ENCODE peak calls at places on chromosomes 13 and 19, in nine cellular contexts. L, F, B, K, V, H, C, G and X are unnamed samples.

GRCh38 chr13:68927387-68928026 is 1180.1 kb upstream of the ATXN8OS start:
- DNase-seq in F (peak; percentile 60), L (peak; percentile 52), G (no peak), K (peak; percentile 3), C (no peak), V (peak; percentile 68), B (peak; percentile 25), H (no peak), X (peak; percentile 60)

GRCh38 chr19:28289294-28290063 is 923.5 kb downstream of the UQCRFS1 start:
- DNase-seq in G (no peak), V (no peak), C (no peak), K (peak; percentile 1), F (no peak), B (no peak), H (peak; percentile 18), L (no peak), X (no peak)

GRCh38 chr19:48963371-48964204 is 1.5 kb upstream of the FTL start:
- DNase-seq in H (no peak), C (peak; percentile 33), F (peak; percentile 43), G (peak; percentile 92), V (peak; percentile 55), K (peak; percentile 56), L (peak; percentile 30), B (peak; percentile 78), X (peak; percentile 68)

GRCh38 chr19:24033962-24034342 is 53.0 kb upstream of the ZNF254 start:
- DNase-seq in L (peak; percentile 21), F (peak; percentile 53), G (peak; percentile 26), H (peak; percentile 65), K (peak; percentile 62), V (peak; percentile 69), B (peak; percentile 77), C (peak; percentile 16), X (peak; percentile 81)

GRCh38 chr13:31121327-31122140 is 40.2 kb downstream of the HSPH1 start:
- DNase-seq in K (no peak), C (no peak), G (no peak), B (no peak), F (no peak), H (no peak), L (no peak), V (no peak), X (no peak)

GRCh38 chr13:82323101-82323500 is 1559.2 kb downstream of the SLITRK1 start:
- DNase-seq in V (no peak), B (no peak), L (no peak), H (no peak), C (no peak), G (no peak), K (no peak), F (peak; percentile 9), X (peak; percentile 51)

GRCh38 chr19:43639507-43640423 is at the start of gene CADM4:
- DNase-seq in B (no peak), L (peak; percentile 50), V (peak; percentile 71), K (no peak), C (no peak), F (no peak), H (no peak), G (no peak), X (no peak)

GRCh38 chr13:90696656-90697055 is 650.8 kb upstream of the MIR17HG start:
- DNase-seq in H (peak; percentile 16), K (peak; percentile 65), B (no peak), G (no peak), V (no peak), L (no peak), C (no peak), F (peak; percentile 67), X (peak; percentile 61)

GRCh38 chr13:29310806-29311205 is 284.7 kb downstream of the SLC7A1 start:
- DNase-seq in L (no peak), K (no peak), G (no peak), H (no peak), C (no peak), V (no peak), F (no peak), B (no peak), X (no peak)

GRCh38 chr13:47796816-47797215 is 204.3 kb downstream of the SUCLA2 start:
- DNase-seq in H (no peak), C (no peak), L (no peak), B (no peak), F (no peak), G (no peak), V (peak; percentile 5), K (no peak), X (no peak)

GRCh38 chr19:32870154-32870573 is 597 bp upstream of the SLC7A9 start:
- DNase-seq in V (no peak), B (no peak), K (no peak), C (no peak), G (no peak), H (no peak), F (no peak), L (no peak), X (no peak)

GRCh38 chr19:13952154-13953020 is at the start of gene DCAF15:
- DNase-seq in G (peak; percentile 98), B (peak; percentile 100), F (peak; percentile 100), H (peak; percentile 99), C (peak; percentile 97), L (peak; percentile 99), K (peak; percentile 97), V (peak; percentile 100), X (peak; percentile 100)

GRCh38 chr13:111429064-111429558 is 108.7 kb downstream of the TEX29 start:
- DNase-seq in C (no peak), V (peak; percentile 67), G (peak; percentile 48), B (peak; percentile 51), K (peak; percentile 21), F (peak; percentile 47), H (peak; percentile 4), L (peak; percentile 65), X (peak; percentile 7)

GRCh38 chr19:9407827-9408226 is 27.5 kb downstream of the ZNF266 start:
- DNase-seq in K (no peak), H (no peak), V (no peak), L (no peak), B (no peak), G (no peak), F (no peak), C (no peak), X (no peak)

DNA sequence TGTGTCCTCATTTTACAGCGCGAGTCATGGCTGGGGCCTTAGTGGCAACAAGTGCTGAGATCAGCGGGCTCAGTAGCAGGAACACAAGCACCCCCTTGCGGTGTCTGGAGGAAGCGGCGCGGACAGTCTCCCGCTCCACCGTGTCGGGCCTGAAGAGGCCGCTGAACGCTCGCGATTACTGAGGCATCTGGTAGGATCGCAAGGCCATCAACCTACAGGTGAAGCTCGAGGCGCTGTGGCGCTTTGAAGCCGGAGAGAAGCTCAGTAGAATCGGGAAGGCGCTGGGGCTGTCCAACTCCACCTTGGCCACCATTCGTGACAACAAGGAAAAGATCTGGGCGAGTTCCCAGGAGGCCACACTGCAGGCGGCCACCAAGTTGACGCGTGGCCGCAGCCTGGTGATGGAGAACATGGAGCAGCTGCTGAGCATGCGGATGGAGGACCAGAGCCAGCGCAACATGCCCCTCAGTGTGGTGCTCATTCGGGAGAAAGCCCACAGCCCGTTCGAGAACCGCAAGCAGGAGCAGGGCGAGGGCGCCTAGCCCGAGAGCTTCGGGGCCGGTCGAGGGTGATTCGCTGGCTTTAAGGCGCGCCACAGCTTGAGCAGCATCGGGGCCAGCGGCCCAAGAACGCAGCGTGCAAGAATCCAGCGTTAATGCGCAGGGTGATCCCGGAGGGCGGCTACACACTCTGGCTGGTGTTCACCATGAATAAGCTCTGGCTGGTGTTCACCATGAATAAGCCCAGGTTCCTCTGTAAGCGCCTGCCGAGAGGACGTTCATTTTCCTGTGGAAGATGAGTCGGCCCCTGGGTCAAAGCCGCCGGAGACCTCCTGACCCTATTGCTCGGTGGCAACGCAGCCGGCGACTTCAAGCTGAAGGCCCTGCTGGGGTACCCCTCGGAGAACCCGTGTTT is 8.3 kb upstream of the MZF1 start:
- DNase-seq in K (peak; percentile 68), F (peak; percentile 85), C (peak; percentile 45), B (peak; percentile 88), G (peak; percentile 63), V (peak; percentile 94), H (peak; percentile 72), L (peak; percentile 82), X (peak; percentile 88)
- TF ChIP-seq CTCF in K (peak; percentile 95), F (peak; percentile 99), C (peak; percentile 89), B (peak; percentile 93), G (peak; percentile 85), V (peak; percentile 98), H (peak; percentile 95), L (peak; percentile 87), X (peak; percentile 89)

GRCh38 chr19:18660051-18660910 is 23.2 kb upstream of the CRTC1 start:
- DNase-seq in V (no peak), H (no peak), G (peak; percentile 66), B (peak; percentile 97), L (no peak), C (peak; percentile 53), K (no peak), F (no peak), X (no peak)
- H3K4me3 ChIP-seq in V (no peak overlapping the region), H (no peak overlapping the region), G (peak overlapping the region; percentile 21), B (no peak overlapping the region), L (no peak overlapping the region), C (peak overlapping the region; percentile 43), K (no peak overlapping the region), F (no peak overlapping the region), X (no peak overlapping the region)

DNA sequence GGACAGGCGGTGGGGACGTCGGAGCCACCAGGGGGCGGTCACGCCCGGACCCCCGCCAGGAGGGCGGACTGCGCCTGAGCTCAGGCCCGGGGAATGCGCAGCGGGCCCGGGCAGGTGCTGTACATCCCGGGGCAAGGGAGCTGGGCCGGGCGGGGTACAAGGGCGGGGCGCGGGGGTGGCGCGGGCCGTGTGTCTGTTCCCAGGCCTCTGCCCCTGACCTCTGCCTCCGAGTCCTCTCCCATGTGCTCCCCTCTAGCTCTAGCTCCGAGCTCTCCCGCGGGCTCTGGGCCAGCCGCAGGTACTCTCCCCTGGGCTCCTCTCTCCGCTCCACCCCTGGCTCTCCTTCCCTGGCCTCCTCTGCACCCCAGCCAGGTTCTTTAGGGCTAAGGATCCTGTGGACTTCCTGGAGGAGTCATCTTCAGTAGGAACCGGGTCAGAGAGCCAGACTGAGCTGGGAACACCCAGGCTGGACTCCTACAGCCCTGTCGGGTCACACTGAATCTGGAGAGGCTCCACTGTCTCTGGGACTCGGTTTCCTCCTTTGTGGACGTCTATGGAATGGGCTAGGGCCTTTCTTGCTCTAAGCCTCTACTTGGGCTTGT is 2.3 kb downstream of the PPP1R13L start:
- DNase-seq in V (peak; percentile 80), L (no peak), B (no peak), G (peak; percentile 96), F (no peak), K (peak; percentile 70), C (no peak), H (peak; percentile 78), X (peak; percentile 90)
- TF ChIP-seq CTCF in V (no peak), L (no peak), B (no peak), G (peak; percentile 83), F (no peak), K (peak; percentile 76), C (peak; percentile 46), H (peak; percentile 82), X (peak; percentile 57)

DNA sequence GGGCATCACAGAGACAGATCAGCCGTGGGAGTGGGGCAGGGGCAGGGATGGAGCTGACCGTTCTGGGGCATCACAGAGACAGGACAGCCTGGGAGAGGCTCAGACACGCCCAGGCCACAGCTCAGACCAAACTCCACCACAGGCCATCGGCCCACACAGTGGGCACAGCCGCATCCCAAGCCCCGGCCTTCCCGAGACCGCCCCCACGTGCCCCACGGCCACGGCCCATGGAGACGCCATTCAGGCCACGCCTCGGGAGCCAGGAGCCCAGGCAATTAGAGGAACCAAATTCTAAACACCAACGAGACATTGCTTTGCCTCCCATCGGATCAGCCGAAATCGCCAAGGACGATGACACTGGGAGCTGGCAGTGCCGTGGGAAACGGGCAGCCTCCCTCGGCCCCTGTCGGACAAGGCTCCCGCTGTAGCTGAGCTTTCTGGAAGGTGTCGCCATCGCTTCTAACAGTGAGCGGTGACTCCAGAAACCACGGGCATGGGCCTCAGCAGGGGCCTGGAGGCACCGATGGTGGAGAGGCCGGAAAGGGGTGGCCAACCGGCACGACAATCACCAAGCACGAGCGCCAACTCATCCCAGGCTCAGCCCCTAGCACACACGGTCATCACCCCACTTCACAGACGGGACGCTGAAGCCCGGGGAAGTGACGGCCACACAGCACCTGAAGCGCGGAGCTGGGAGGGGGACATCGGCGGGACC is 2.4 kb downstream of the PIP5K1C start:
- DNase-seq in H (no peak), B (no peak), K (no peak), V (no peak), C (no peak), F (no peak), L (no peak), G (no peak), X (no peak)
- H3K4me3 ChIP-seq in H (no peak overlapping the region), B (no peak overlapping the region), K (no peak overlapping the region), V (no peak overlapping the region), C (peak overlapping the region; percentile 99), F (no peak overlapping the region), L (no peak overlapping the region), G (no peak overlapping the region), X (no peak overlapping the region)